ENCODE peak calls at places on chromosomes 1 and 21, in seven cellular contexts. Z, I, L, A, N, R and B are unnamed samples.

GRCh38 chr1:175185918-175186317 is 6.7 kb downstream of the KIAA0040 start:
- DNase-seq in Z (no peak), I (no peak), L (no peak), A (no peak), N (no peak), R (no peak), B (no peak)

GRCh38 chr1:57572016-57572415 is 148.2 kb upstream of the DAB1 start:
- DNase-seq in Z (no peak), I (no peak), L (no peak), A (no peak), N (no peak), R (no peak), B (no peak)

GRCh38 chr21:27648560-27648959 is 681.7 kb upstream of the ADAMTS5 start:
- DNase-seq in Z (no peak), I (no peak), L (no peak), A (no peak), N (no peak), R (peak), B (no peak)

GRCh38 chr1:31207590-31207989 is 32.1 kb downstream of the NKAIN1 start:
- DNase-seq in Z (no peak), I (no peak), L (no peak), A (no peak), N (no peak), R (no peak), B (no peak)

GRCh38 chr1:228465571-228466146 is 21.5 kb upstream of the RNF187 start:
- DNase-seq in Z (no peak), I (no peak), L (no peak), A (no peak), N (no peak), R (no peak), B (no peak)

GRCh38 chr21:31660134-31660565 is 657 bp downstream of the SOD1 start:
- DNase-seq in Z (no peak), I (no peak), L (no peak), A (peak), N (peak), R (no peak), B (peak)

GRCh38 chr1:50841791-50842387 is 118.2 kb downstream of the FAF1 start:
- DNase-seq in Z (no peak), I (no peak), L (no peak), A (no peak), N (no peak), R (peak), B (no peak)

GRCh38 chr1:226490441-226490809 is 58.1 kb upstream of the STUM start:
- DNase-seq in Z (no peak), I (no peak), L (no peak), A (no peak), N (no peak), R (no peak), B (peak)

GRCh38 chr1:30649321-30649991 is 73.9 kb downstream of the MATN1 start:
- DNase-seq in Z (no peak), I (no peak), L (no peak), A (no peak), N (no peak), R (no peak), B (no peak)

GRCh38 chr1:87151500-87152421 is 176.9 kb upstream of the LMO4 start:
- DNase-seq in Z (peak), I (peak), L (peak), A (peak), N (peak), R (no peak), B (peak)

GRCh38 chr1:27054381-27054780 is 41.7 kb upstream of the TENT5B start:
- DNase-seq in Z (no peak), I (no peak), L (no peak), A (no peak), N (no peak), R (no peak), B (no peak)

GRCh38 chr1:98854137-98854536 is 150.5 kb downstream of the PLPPR5 start:
- DNase-seq in Z (no peak), I (no peak), L (no peak), A (no peak), N (no peak), R (no peak), B (no peak)

GRCh38 chr1:165408518-165408917 is 36.4 kb downstream of the RXRG start:
- DNase-seq in Z (no peak), I (no peak), L (no peak), A (no peak), N (peak), R (peak), B (peak)

GRCh38 chr1:180501865-180502360 is 464 bp downstream of the ACBD6 start:
- DNase-seq in Z (no peak), I (no peak), L (no peak), A (no peak), N (no peak), R (peak), B (no peak)

GRCh38 chr1:10236405-10237156 is 26.2 kb downstream of the KIF1B start:
- DNase-seq in Z (no peak), I (no peak), L (no peak), A (no peak), N (no peak), R (peak), B (no peak)

GRCh38 chr21:31405638-31406037 is 61.6 kb upstream of the TIAM1 start:
- DNase-seq in Z (no peak), I (no peak), L (no peak), A (no peak), N (no peak), R (no peak), B (peak)

GRCh38 chr1:6123083-6123482 is 57.0 kb downstream of the CHD5 start:
- DNase-seq in Z (no peak), I (no peak), L (no peak), A (no peak), N (no peak), R (no peak), B (no peak)

GRCh38 chr21:38349111-38349746 is 92.4 kb downstream of the KCNJ15 start:
- DNase-seq in Z (no peak), I (no peak), L (no peak), A (no peak), N (no peak), R (no peak), B (peak)

GRCh38 chr21:27536319-27536718 is 569.4 kb upstream of the ADAMTS5 start:
- DNase-seq in Z (no peak), I (no peak), L (no peak), A (no peak), N (no peak), R (peak), B (no peak)

GRCh38 chr21:37767984-37768383 is 148.3 kb downstream of the KCNJ6 start:
- DNase-seq in Z (no peak), I (no peak), L (no peak), A (no peak), N (no peak), R (peak), B (no peak)